ENCODE peak calls at places on chromosomes 12 and 14, in ten cellular contexts. W is suprapubic skin, Q is tibial nerve, S is HepG2, A is A549, Z is transverse colon, T is stomach, G is sigmoid colon, D is K562, V is GM12878. R is an unnamed sample.
A peak's percentile ranks its signal among the peaks of the same experiment; 100 is the strongest.

GRCh38 chr14:100881211-100882025 is 22.1 kb downstream of the RTL1 start:
- DNase-seq in W (no peak), Q (no peak), S (no peak), A (no peak), Z (no peak), T (no peak), G (no peak), D (no peak), V (no peak), R (no peak)

GRCh38 chr12:46585854-46586621 is 213.5 kb upstream of the SLC38A2 start:
- DNase-seq in W (no peak), Q (no peak), S (peak; percentile 93), A (no peak), Z (peak; percentile 62), T (peak; percentile 72), G (no peak), D (no peak), V (no peak), R (no peak)

GRCh38 chr12:93461503-93461902 is 5.8 kb upstream of the MRPL42 start:
- DNase-seq in W (no peak), Q (no peak), S (no peak), A (no peak), Z (no peak), T (no peak), G (no peak), D (no peak), V (no peak), R (no peak)

GRCh38 chr12:14993537-14994266 is 20.9 kb downstream of the PDE6H start:
- DNase-seq in W (no peak), Q (no peak), S (no peak), A (no peak), Z (no peak), T (no peak), G (no peak), D (no peak), V (no peak), R (no peak)

GRCh38 chr14:50334211-50334610 is 22.1 kb downstream of the DMAC2L start:
- DNase-seq in W (no peak), Q (no peak), S (no peak), A (no peak), Z (no peak), T (no peak), G (no peak), D (no peak), V (no peak), R (no peak)

GRCh38 chr12:131454418-131455217 is 256.3 kb upstream of the SFSWAP start:
- DNase-seq in W (no peak), Q (no peak), S (peak; percentile 60), A (peak; percentile 87), Z (no peak), T (peak; percentile 27), G (no peak), D (peak; percentile 77), V (no peak), R (no peak)

GRCh38 chr12:113757223-113758002 is 208.7 kb downstream of the RBM19 start:
- DNase-seq in W (no peak), Q (no peak), S (no peak), A (no peak), Z (no peak), T (no peak), G (no peak), D (no peak), V (no peak), R (no peak)

GRCh38 chr12:66144796-66145754 is 14.5 kb upstream of the LLPH start:
- DNase-seq in W (no peak), Q (no peak), S (peak; percentile 69), A (peak; percentile 37), Z (peak; percentile 55), T (peak; percentile 65), G (peak; percentile 69), D (no peak), V (no peak), R (peak; percentile 28)

GRCh38 chr12:11795910-11796459 is 146.5 kb downstream of the ETV6 start:
- DNase-seq in W (no peak), Q (no peak), S (peak; percentile 70), A (no peak), Z (no peak), T (no peak), G (no peak), D (no peak), V (no peak), R (no peak)

GRCh38 chr14:72883109-72883508 is 10.8 kb downstream of the DPF3 start:
- DNase-seq in W (no peak), Q (no peak), S (no peak), A (no peak), Z (no peak), T (no peak), G (no peak), D (no peak), V (no peak), R (no peak)
- H3K4me1 ChIP-seq in W (no peaks in the 10 kb centered on the region), Q (no peaks in the 10 kb centered on the region), S (no peaks in the 10 kb centered on the region), A (no peaks in the 10 kb centered on the region), Z (no peaks in the 10 kb centered on the region), T (no peaks in the 10 kb centered on the region), G (no peaks in the 10 kb centered on the region), D (no peaks in the 10 kb centered on the region), V (peaks cover 14% of the 10 kb centered on the region), R (peaks cover 4% of the 10 kb centered on the region)

GRCh38 chr12:90026516-90026915 is 317.9 kb upstream of the ATP2B1 start:
- DNase-seq in W (no peak), Q (no peak), S (no peak), A (no peak), Z (no peak), T (no peak), G (no peak), D (no peak), V (no peak), R (no peak)
- TF ChIP-seq POLR2A in W (no peak), Q (no peak), S (no peak), A (no peak), Z (no peak), T (no peak), G (no peak), D (no peak), V (no peak), R (no peak)

DNA sequence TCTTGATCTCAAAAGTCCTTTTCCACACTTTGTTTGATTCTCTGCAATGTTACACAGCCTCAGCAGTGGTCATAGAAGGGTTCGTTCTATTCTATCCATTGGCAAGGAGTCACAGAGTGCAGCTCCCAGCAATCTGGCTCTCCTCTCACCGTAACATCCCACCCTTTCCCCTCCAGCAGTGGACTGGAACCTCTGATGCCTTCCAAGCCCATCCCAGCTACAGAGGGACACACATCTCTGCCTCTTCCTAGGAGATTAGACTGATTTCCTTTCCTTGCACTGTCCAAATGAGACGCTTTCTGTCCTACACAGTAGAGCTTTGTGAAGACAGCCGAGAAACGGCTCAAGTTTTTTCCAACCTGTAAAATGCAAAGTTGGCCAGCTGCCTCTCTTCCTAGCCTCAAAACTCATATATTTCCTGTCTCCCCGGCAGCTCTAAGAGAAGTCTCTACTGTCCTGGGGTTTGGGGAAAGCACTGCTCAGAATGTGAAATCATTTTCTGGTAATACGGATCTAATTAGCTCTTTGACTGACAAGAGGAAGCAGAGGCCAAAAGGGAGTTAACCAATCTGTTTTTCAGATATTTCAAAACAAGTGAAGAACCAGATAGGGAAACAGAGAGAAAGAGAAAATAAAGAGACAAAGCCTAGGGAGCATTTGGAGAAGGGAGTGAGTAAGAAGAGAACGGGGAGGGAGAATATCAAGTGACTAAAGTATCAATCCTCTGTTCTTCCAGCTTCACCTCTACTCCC is 528 bp downstream of the NINJ2 start:
- DNase-seq in W (no peak), Q (no peak), S (no peak), A (no peak), Z (no peak), T (no peak), G (no peak), D (no peak), V (no peak), R (no peak)
- TF ChIP-seq EP300 in W (no peak), Q (no peak), S (no peak), A (no peak), Z (no peak), T (no peak), G (no peak), D (no peak), V (no peak), R (no peak)

GRCh38 chr14:91396959-91397815 is 20.4 kb downstream of the CCDC88C start:
- DNase-seq in W (no peak), Q (no peak), S (no peak), A (no peak), Z (peak; percentile 88), T (peak; percentile 72), G (no peak), D (no peak), V (no peak), R (no peak)

GRCh38 chr14:91399868-91400640 is 17.6 kb downstream of the CCDC88C start:
- DNase-seq in W (no peak), Q (no peak), S (no peak), A (no peak), Z (peak; percentile 69), T (peak; percentile 56), G (no peak), D (no peak), V (no peak), R (no peak)

GRCh38 chr14:91398192-91398591 is 19.4 kb downstream of the CCDC88C start:
- DNase-seq in W (no peak), Q (no peak), S (no peak), A (no peak), Z (no peak), T (no peak), G (no peak), D (no peak), V (no peak), R (no peak)

GRCh38 chr14:91400696-91401095 is 16.9 kb downstream of the CCDC88C start:
- DNase-seq in W (no peak), Q (no peak), S (no peak), A (no peak), Z (no peak), T (no peak), G (no peak), D (no peak), V (no peak), R (no peak)

DNA sequence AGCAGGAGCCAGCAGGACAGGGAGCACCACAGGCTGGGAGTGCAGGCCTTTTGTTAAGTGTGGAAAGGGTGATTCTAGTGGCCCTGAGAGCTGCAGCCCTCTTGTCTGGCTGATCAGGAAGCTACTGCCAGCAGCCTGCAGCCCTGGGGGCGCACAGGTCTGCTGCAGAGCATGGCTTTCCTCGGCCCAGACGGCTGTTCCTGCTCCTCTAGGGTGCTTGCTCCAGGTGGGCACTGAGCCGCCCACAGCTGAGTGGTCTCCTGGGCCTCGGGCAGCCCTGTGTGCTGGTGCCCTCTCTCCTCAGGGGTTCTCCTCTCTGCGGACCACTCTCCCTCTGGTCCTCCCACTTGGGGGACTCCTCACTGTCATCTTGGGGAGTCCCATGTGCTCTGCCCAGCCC is 18.9 kb downstream of the CCDC88C start:
- DNase-seq in W (no peak), Q (no peak), S (no peak), A (no peak), Z (no peak), T (no peak), G (no peak), D (no peak), V (no peak), R (no peak)
- H3K4me1 ChIP-seq in W (peaks cover 42% of the 10 kb centered on the region), Q (peaks cover 26% of the 10 kb centered on the region), S (peaks cover 22% of the 10 kb centered on the region), A (no peaks in the 10 kb centered on the region), Z (peaks cover 21% of the 10 kb centered on the region), T (peaks cover 88% of the 10 kb centered on the region), G (peaks cover 8% of the 10 kb centered on the region), D (peaks cover 34% of the 10 kb centered on the region), V (peaks cover 58% of the 10 kb centered on the region), R (peaks cover 4% of the 10 kb centered on the region)

R was measured in ovary.